ENCODE peak calls at places on chromosomes 3 and 15, in nine cellular contexts. K is right lobe of liver, C is K562, J is foreskin fibroblast, B is bronchial epithelial cell, V is A549, Y is ovary, N is IMR-90, E is heart left ventricle. L is an unnamed sample.
A peak's percentile ranks its signal among the peaks of the same experiment; 100 is the strongest.

GRCh38 chr15:50355612-50355905 is 561 bp upstream of the GABPB1 start:
- DNase-seq in C (no peak), K (no peak), N (no peak), J (no peak), B (no peak), E (no peak), V (no peak), Y (no peak), L (no peak)

GRCh38 chr3:139111392-139112229 is 66.9 kb upstream of the PRR23C start:
- DNase-seq in C (peak; percentile 73), Y (peak; percentile 87), K (peak; percentile 73), E (peak; percentile 73), J (peak; percentile 85), B (peak; percentile 33), V (peak; percentile 50), N (peak; percentile 55), L (peak; percentile 72)

GRCh38 chr3:18891641-18892040 is 256.7 kb upstream of the KCNH8 start:
- DNase-seq in Y (no peak), V (no peak), C (no peak), E (no peak), J (no peak), B (no peak), K (no peak), N (no peak), L (no peak)

GRCh38 chr3:126847061-126847460 is 135.9 kb upstream of the PLXNA1 start:
- DNase-seq in C (no peak), J (no peak), V (no peak), K (peak; percentile 6), E (no peak), Y (no peak), B (no peak), N (no peak), L (no peak)

GRCh38 chr3:99868438-99868723 is 50.7 kb downstream of the CMSS1 start:
- DNase-seq in E (no peak), V (peak; percentile 7), N (peak; percentile 41), C (peak; percentile 8), Y (no peak), K (no peak), B (peak; percentile 41), J (peak; percentile 48), L (no peak)

GRCh38 chr15:40471105-40471777 is 457 bp downstream of the CHST14 start:
- DNase-seq in J (peak; percentile 30), N (peak; percentile 4), C (no peak), Y (peak; percentile 66), B (no peak), E (peak; percentile 70), V (peak; percentile 16), K (no peak), L (peak; percentile 30)

GRCh38 chr3:136343446-136343845 is 93.3 kb downstream of the PCCB start:
- DNase-seq in C (no peak), K (no peak), B (no peak), N (no peak), Y (no peak), E (no peak), J (no peak), V (peak; percentile 18), L (no peak)

GRCh38 chr15:48936666-48937065 is 27.1 kb downstream of the SHC4 start:
- DNase-seq in N (peak; percentile 87), B (no peak), K (no peak), E (no peak), Y (no peak), C (no peak), J (peak; percentile 77), V (no peak), L (no peak)

GRCh38 chr15:70650567-70650966 is 112.8 kb downstream of the UACA start:
- DNase-seq in Y (no peak), K (no peak), B (peak; percentile 71), C (no peak), V (no peak), J (no peak), E (no peak), N (no peak), L (no peak)

GRCh38 chr15:43648649-43649429 is at the start of gene CATSPER2:
- DNase-seq in V (no peak), N (no peak), Y (no peak), J (no peak), K (no peak), E (no peak), C (no peak), B (no peak), L (no peak)

GRCh38 chr3:167749728-167750127 is 14.2 kb downstream of the SERPINI1 start:
- DNase-seq in Y (no peak), E (no peak), J (no peak), N (no peak), V (no peak), K (no peak), B (no peak), C (no peak), L (no peak)

GRCh38 chr3:4850211-4850927 is 128.9 kb upstream of the BHLHE40 start:
- DNase-seq in K (no peak), Y (no peak), C (no peak), B (no peak), J (no peak), E (no peak), V (no peak), N (no peak), L (no peak)

GRCh38 chr15:40543631-40544294 is 21.1 kb downstream of the CCDC32 start:
- DNase-seq in K (no peak), Y (no peak), J (no peak), E (no peak), N (no peak), C (no peak), B (no peak), V (no peak), L (no peak)

GRCh38 chr15:67685008-67685599 is 140.2 kb upstream of the SKOR1 start:
- DNase-seq in V (peak; percentile 77), C (peak; percentile 9), B (peak; percentile 19), E (no peak), Y (no peak), J (peak; percentile 50), K (no peak), N (peak; percentile 58), L (no peak)

GRCh38 chr3:156817931-156818765 is 8.0 kb upstream of the LEKR1 start:
- DNase-seq in J (no peak), E (no peak), C (no peak), Y (no peak), N (no peak), B (peak; percentile 59), V (no peak), K (no peak), L (no peak)

GRCh38 chr15:71386005-71386404 is 270.7 kb downstream of the THSD4 start:
- DNase-seq in Y (no peak), E (no peak), B (no peak), N (no peak), C (no peak), V (no peak), J (no peak), K (no peak), L (no peak)

DNA sequence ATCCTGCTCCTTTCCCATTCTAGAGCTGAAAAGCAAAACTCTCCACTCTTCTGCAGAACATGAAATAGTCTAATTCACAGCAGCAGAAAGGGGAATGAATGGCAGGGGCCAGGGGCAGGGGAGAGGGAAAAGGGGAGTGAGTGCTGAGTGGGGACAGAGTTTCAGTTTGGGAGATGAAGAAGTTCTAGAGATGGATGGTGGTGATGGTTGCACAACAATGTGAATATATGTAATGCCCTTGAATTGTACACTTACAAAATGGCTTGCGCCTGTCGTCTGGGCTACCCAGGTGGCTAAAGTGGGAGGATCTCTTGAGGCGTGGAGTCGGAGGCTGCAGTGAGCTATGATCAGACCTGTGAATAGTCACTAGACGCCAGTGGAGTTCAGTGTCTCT is 78.5 kb upstream of the MEF2A start:
- DNase-seq in N (no peak), B (no peak), E (no peak), Y (no peak), J (no peak), C (no peak), K (no peak), V (no peak), L (no peak)
- H3K4me3 ChIP-seq in N (no peak overlapping the region), B (no peak overlapping the region), E (no peak overlapping the region), Y (no peak overlapping the region), J (peak overlapping the region; percentile 32), C (no peak overlapping the region), K (no peak overlapping the region), V (peak overlapping the region; percentile 45), L (no peak overlapping the region)

GRCh38 chr15:31401282-31401681 is 74.6 kb downstream of the KLF13 start:
- DNase-seq in Y (peak; percentile 38), N (no peak), J (no peak), E (no peak), K (no peak), C (no peak), B (no peak), V (no peak), L (no peak)

GRCh38 chr15:31403096-31403495 is 76.5 kb downstream of the KLF13 start:
- DNase-seq in Y (no peak), N (peak; percentile 9), B (no peak), C (no peak), V (no peak), J (peak; percentile 27), E (no peak), K (no peak), L (no peak)

GRCh38 chr15:31403606-31404005 is 77.0 kb downstream of the KLF13 start:
- DNase-seq in Y (no peak), B (peak; percentile 48), C (no peak), N (peak; percentile 50), K (no peak), E (no peak), V (no peak), J (no peak), L (no peak)

GRCh38 chr15:31402511-31403056 is 75.9 kb downstream of the KLF13 start:
- DNase-seq in B (no peak), E (peak; percentile 85), V (no peak), N (peak; percentile 10), Y (peak; percentile 86), K (no peak), J (peak; percentile 66), C (no peak), L (peak; percentile 44)

DNA sequence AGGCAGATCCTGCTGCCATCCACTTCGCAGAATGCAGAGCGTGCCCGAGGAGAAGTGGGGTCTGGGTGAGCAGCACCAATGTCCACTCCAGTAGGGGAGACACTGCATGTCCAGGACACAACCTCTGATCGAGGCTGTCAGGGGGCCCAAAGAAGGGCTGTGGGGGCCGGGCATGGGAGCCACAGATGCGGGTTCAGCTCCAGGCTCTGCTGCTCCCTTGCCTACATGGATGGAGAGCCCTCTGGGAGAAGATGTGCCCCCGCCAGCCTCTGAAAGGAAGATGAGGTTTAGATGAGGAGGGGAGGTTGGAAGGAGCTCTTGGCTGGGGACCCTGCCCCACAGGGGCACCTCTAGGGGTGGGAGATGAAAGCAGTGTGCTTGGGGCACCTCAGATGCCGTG is 75.4 kb downstream of the KLF13 start:
- DNase-seq in N (no peak), B (no peak), E (no peak), Y (peak; percentile 44), K (no peak), V (no peak), J (no peak), C (no peak), L (no peak)
- H3K4me3 ChIP-seq in N (no peak overlapping the region), B (no peak overlapping the region), E (no peak overlapping the region), Y (no peak overlapping the region), K (no peak overlapping the region), V (no peak overlapping the region), J (no peak overlapping the region), C (no peak overlapping the region), L (no peak overlapping the region)

GRCh38 chr15:79401301-79401700 is 30.8 kb upstream of the MINAR1 start:
- DNase-seq in J (no peak), N (no peak), C (no peak), E (no peak), V (no peak), K (no peak), Y (no peak), B (no peak), L (no peak)
- H3K4me3 ChIP-seq in J (no peak overlapping the region), N (no peak overlapping the region), C (no peak overlapping the region), E (no peak overlapping the region), V (no peak overlapping the region), K (no peak overlapping the region), Y (no peak overlapping the region), B (no peak overlapping the region), L (no peak overlapping the region)

GRCh38 chr15:74315626-74316025 is 51.8 kb downstream of the CYP11A1 start:
- DNase-seq in C (peak; percentile 53), B (no peak), N (no peak), J (no peak), K (no peak), V (no peak), E (no peak), Y (no peak), L (no peak)
- H3K4me3 ChIP-seq in C (no peak overlapping the region), B (no peak overlapping the region), N (no peak overlapping the region), J (no peak overlapping the region), K (no peak overlapping the region), V (no peak overlapping the region), E (no peak overlapping the region), Y (no peak overlapping the region), L (no peak overlapping the region)